ENCODE peak calls at places on chromosome 10, in eight cellular contexts. U is psoas muscle, R is endodermal cell, H is fibroblast of pulmonary artery, M is IMR-90, G is A549, F is OCI-LY7, W is right atrium auricular region. Q is an unnamed sample.

GRCh38 chr10:77873558-77874380 is 52.8 kb downstream of the DLG5 start:
- DNase-seq in R (no peak), G (peak; percentile 30), M (peak; percentile 42), W (no peak), U (peak; percentile 67), H (peak; percentile 54), F (peak; percentile 85), Q (peak; percentile 68)

GRCh38 chr10:66746711-66747110 is 179.1 kb upstream of the LRRTM3 start:
- DNase-seq in H (no peak), F (no peak), G (no peak), M (no peak), U (no peak), W (no peak), R (no peak), Q (no peak)

GRCh38 chr10:113007343-113007771 is 57.3 kb downstream of the TCF7L2 start:
- DNase-seq in G (no peak), R (no peak), M (no peak), F (peak; percentile 34), W (no peak), H (no peak), U (no peak), Q (peak; percentile 16)

GRCh38 chr10:32054087-32054486 is 2.1 kb downstream of the KIF5B start:
- DNase-seq in U (no peak), W (no peak), G (no peak), H (peak; percentile 66), M (peak; percentile 87), F (peak; percentile 6), R (peak; percentile 41), Q (no peak)

GRCh38 chr10:128001886-128002285 is 95.0 kb downstream of the PTPRE start:
- DNase-seq in G (no peak), R (no peak), M (no peak), U (no peak), W (no peak), H (no peak), F (no peak), Q (no peak)

GRCh38 chr10:109987413-109987812 is 20.4 kb upstream of the ADD3 start:
- DNase-seq in H (peak; percentile 84), G (no peak), F (no peak), R (no peak), M (peak; percentile 89), W (no peak), U (no peak), Q (no peak)

GRCh38 chr10:49090696-49091338 is 24.5 kb downstream of the VSTM4 start:
- DNase-seq in M (no peak), R (peak; percentile 28), H (no peak), W (peak; percentile 48), G (no peak), U (no peak), F (no peak), Q (no peak)

GRCh38 chr10:43125881-43126731 is 12.1 kb upstream of the CSGALNACT2 start:
- DNase-seq in H (no peak), U (no peak), W (peak; percentile 43), F (no peak), G (no peak), R (peak; percentile 14), M (no peak), Q (no peak)

GRCh38 chr10:29608062-29608461 is 26.7 kb downstream of the SVIL start:
- DNase-seq in F (no peak), R (peak; percentile 60), H (no peak), U (peak; percentile 64), W (peak; percentile 57), M (no peak), G (no peak), Q (no peak)

GRCh38 chr10:47358457-47358856 is 10.3 kb downstream of the RBP3 start:
- DNase-seq in H (no peak), F (no peak), W (no peak), U (no peak), R (no peak), G (no peak), M (no peak), Q (no peak)

GRCh38 chr10:20598590-20598989 is 298.5 kb downstream of the NEBL start:
- DNase-seq in G (peak; percentile 10), U (peak; percentile 71), F (no peak), W (peak; percentile 87), M (peak; percentile 51), R (peak; percentile 81), H (peak; percentile 82), Q (no peak)

GRCh38 chr10:69503001-69503895 is 52.0 kb downstream of the TSPAN15 start:
- DNase-seq in U (no peak), G (no peak), M (no peak), H (no peak), F (no peak), R (peak; percentile 35), W (peak; percentile 30), Q (no peak)

GRCh38 chr10:111481271-111482073 is 404.6 kb downstream of the ADRA2A start:
- DNase-seq in H (no peak), M (no peak), R (no peak), G (no peak), F (no peak), U (no peak), W (no peak), Q (no peak)

GRCh38 chr10:23368816-23369640 is 24.4 kb upstream of the C10orf67 start:
- DNase-seq in M (no peak), G (no peak), F (peak; percentile 87), R (no peak), W (no peak), U (no peak), H (no peak), Q (peak; percentile 43)

GRCh38 chr10:33265621-33266020 is 68.8 kb downstream of the NRP1 start:
- DNase-seq in W (no peak), G (no peak), U (no peak), R (no peak), F (no peak), M (no peak), H (no peak), Q (no peak)

GRCh38 chr10:102040305-102040704 is 15.7 kb downstream of the ARMH3 start:
- DNase-seq in U (no peak), M (peak; percentile 25), F (no peak), R (no peak), H (peak; percentile 28), W (no peak), G (no peak), Q (no peak)

GRCh38 chr10:25815236-25815635 is 118.8 kb upstream of the MYO3A start:
- DNase-seq in M (no peak), H (peak; percentile 39), U (no peak), G (no peak), W (no peak), R (no peak), F (no peak), Q (no peak)

GRCh38 chr10:74949024-74949423 is 122.6 kb downstream of the KAT6B start:
- DNase-seq in H (no peak), G (no peak), F (no peak), R (no peak), U (no peak), M (peak; percentile 57), W (no peak), Q (no peak)

GRCh38 chr10:97919012-97919411 is 69.4 kb downstream of the GOLGA7B start:
- DNase-seq in G (no peak), M (no peak), U (no peak), W (no peak), F (no peak), H (peak; percentile 10), R (no peak), Q (no peak)

DNA sequence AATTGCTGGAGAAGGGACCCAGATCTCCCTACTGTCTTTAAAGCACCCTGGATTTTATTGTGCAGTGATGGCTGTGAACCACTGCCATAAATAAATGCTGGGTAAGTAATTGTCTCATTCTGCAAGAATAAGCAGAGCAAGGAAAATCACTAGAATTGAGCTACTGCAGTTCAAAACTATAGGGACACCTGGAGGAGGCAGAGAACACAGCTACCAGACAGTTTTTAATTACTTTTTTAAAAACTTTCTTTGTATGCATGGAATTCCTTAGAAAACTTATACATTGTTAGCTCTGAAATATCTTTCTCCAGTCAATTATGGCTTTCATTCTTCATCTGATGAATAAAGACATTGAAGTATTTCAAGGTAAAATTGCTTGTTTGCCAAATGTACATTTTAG is 866.3 kb upstream of the GHITM start:
- DNase-seq in M (no peak), R (no peak), H (no peak), W (no peak), F (no peak), U (no peak), G (no peak), Q (no peak)
- TF ChIP-seq CTCF in M (no peak), R (peak; percentile 60), H (no peak), W (no peak), F (no peak), U (no peak), G (no peak), Q (no peak)

GRCh38 chr10:13437026-13437555 is 89.0 kb upstream of the SEPHS1 start:
- DNase-seq in M (no peak), F (no peak), G (no peak), R (no peak), H (no peak), W (no peak), U (no peak), Q (no peak)
- TF ChIP-seq CTCF in M (no peak), F (no peak), G (no peak), R (no peak), H (no peak), W (no peak), U (no peak), Q (no peak)

DNA sequence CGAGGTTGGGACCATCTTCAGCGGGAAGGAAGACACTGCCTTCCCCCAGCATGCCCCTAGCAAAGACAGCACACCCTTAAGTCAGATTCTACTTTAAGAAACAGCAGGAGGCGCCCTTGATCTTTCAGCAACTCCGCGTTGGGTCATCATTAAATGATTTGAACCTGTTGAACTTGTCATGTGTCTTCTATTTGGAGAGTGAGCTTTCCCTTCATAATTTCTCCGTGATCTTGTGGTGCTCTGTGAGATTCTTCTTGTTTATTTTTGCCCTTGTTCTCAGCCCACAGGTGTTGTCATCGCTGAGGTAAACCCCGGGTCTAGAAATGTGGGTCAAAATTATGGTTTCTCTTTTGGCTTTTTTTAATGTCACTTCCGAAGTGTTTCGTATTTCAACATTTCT is 49.5 kb upstream of the PITRM1 start:
- DNase-seq in U (no peak), M (no peak), H (peak; percentile 23), R (peak; percentile 78), G (no peak), W (no peak), F (no peak), Q (no peak)
- TF ChIP-seq CTCF in U (no peak), M (peak; percentile 12), H (peak; percentile 2), R (peak; percentile 68), G (peak; percentile 12), W (peak; percentile 11), F (peak; percentile 40), Q (no peak)

GRCh38 chr10:30836411-30836810 is 195.3 kb downstream of the ZNF438 start:
- DNase-seq in G (no peak), F (no peak), M (no peak), R (no peak), H (no peak), W (no peak), U (no peak), Q (no peak)

GRCh38 chr10:30847199-30847598 is 184.5 kb downstream of the ZNF438 start:
- DNase-seq in H (no peak), R (no peak), F (no peak), W (no peak), U (no peak), G (no peak), M (no peak), Q (no peak)

GRCh38 chr10:30847642-30848041 is 184.0 kb downstream of the ZNF438 start:
- DNase-seq in H (no peak), R (no peak), U (no peak), G (no peak), F (no peak), W (no peak), M (no peak), Q (no peak)

GRCh38 chr10:30840386-30841074 is 191.1 kb downstream of the ZNF438 start:
- DNase-seq in H (no peak), W (peak; percentile 38), R (no peak), U (peak; percentile 40), M (peak; percentile 31), G (no peak), F (no peak), Q (no peak)

GRCh38 chr10:30842185-30842584 is 189.5 kb downstream of the ZNF438 start:
- DNase-seq in M (no peak), F (no peak), U (no peak), G (no peak), R (no peak), W (peak; percentile 11), H (no peak), Q (no peak)
- TF ChIP-seq CTCF in M (no peak), F (no peak), U (no peak), G (no peak), R (peak; percentile 38), W (no peak), H (peak; percentile 5), Q (no peak)